ENCODE peak calls at places on chromosome 11, in five cellular contexts. One of them, this sample, is unnamed.
A peak's percentile ranks its signal among the peaks of the same experiment; 100 is the strongest.

GRCh38 chr11:6249822-6250555 is 9.6 kb upstream of the CCKBR start:
- DNase-seq in upper lobe of right lung: peak; percentile 66
- DNase-seq in effector CD4-positive, alpha-beta T cell: no peak
- DNase-seq in KBM-7: no peak
- DNase-seq in NCI-H2227 treated with DMSO at 0.1 percent for 48 hours: no peak
- DNase-seq in this sample: no peak

GRCh38 chr11:70628881-70629844 is 230.8 kb downstream of the CTTN start:
- DNase-seq in upper lobe of right lung: peak; percentile 77
- DNase-seq in effector CD4-positive, alpha-beta T cell: no peak
- DNase-seq in KBM-7: no peak
- DNase-seq in NCI-H2227 treated with DMSO at 0.1 percent for 48 hours: no peak
- DNase-seq in this sample: no peak

GRCh38 chr11:101880208-101880607 is 34.6 kb upstream of the CEP126 start:
- DNase-seq in upper lobe of right lung: no peak
- DNase-seq in effector CD4-positive, alpha-beta T cell: no peak
- DNase-seq in KBM-7: peak; percentile 21
- DNase-seq in NCI-H2227 treated with DMSO at 0.1 percent for 48 hours: no peak
- DNase-seq in this sample: no peak

GRCh38 chr11:96267490-96268010 is 75.4 kb downstream of the MAML2 start:
- DNase-seq in upper lobe of right lung: no peak
- DNase-seq in effector CD4-positive, alpha-beta T cell: no peak
- DNase-seq in KBM-7: no peak
- DNase-seq in NCI-H2227 treated with DMSO at 0.1 percent for 48 hours: no peak
- DNase-seq in this sample: no peak

GRCh38 chr11:32983506-32983905 is 32.2 kb upstream of the DEPDC7 start:
- DNase-seq in upper lobe of right lung: no peak
- DNase-seq in effector CD4-positive, alpha-beta T cell: no peak
- DNase-seq in KBM-7: no peak
- DNase-seq in NCI-H2227 treated with DMSO at 0.1 percent for 48 hours: no peak
- DNase-seq in this sample: no peak

GRCh38 chr11:132058211-132058772 is 687.9 kb downstream of the NTM start:
- DNase-seq in upper lobe of right lung: no peak
- DNase-seq in effector CD4-positive, alpha-beta T cell: no peak
- DNase-seq in KBM-7: peak; percentile 54
- DNase-seq in NCI-H2227 treated with DMSO at 0.1 percent for 48 hours: no peak
- DNase-seq in this sample: no peak

GRCh38 chr11:67656278-67656922 is 5.9 kb upstream of the ACY3 start:
- DNase-seq in upper lobe of right lung: no peak
- DNase-seq in effector CD4-positive, alpha-beta T cell: no peak
- DNase-seq in KBM-7: peak; percentile 73
- DNase-seq in NCI-H2227 treated with DMSO at 0.1 percent for 48 hours: no peak
- DNase-seq in this sample: no peak

GRCh38 chr11:118002010-118002540 is 15.9 kb downstream of the IL10RA start:
- DNase-seq in upper lobe of right lung: no peak
- DNase-seq in effector CD4-positive, alpha-beta T cell: no peak
- DNase-seq in KBM-7: no peak
- DNase-seq in NCI-H2227 treated with DMSO at 0.1 percent for 48 hours: no peak
- DNase-seq in this sample: no peak

This sample was measured in H1.